ENCODE peak calls at places on chromosomes 1 and 21, in seven cellular contexts. X is K562, L is HepG2, N is HCT116, C is SK-N-SH, Y is GM12878, P is H1. E is an unnamed sample.

GRCh38 chr1:92804721-92805169 is 19.8 kb upstream of the EVI5 start:
- DNase-seq in X (peak), L (peak), N (peak), C (no peak), Y (no peak), P (no peak), E (peak)

GRCh38 chr1:61253059-61253735 is 170.8 kb downstream of the NFIA start:
- DNase-seq in X (peak), L (peak), N (no peak), C (no peak), Y (no peak), P (no peak), E (no peak)

GRCh38 chr1:46673749-46674182 is 2.1 kb downstream of the TEX38 start:
- DNase-seq in X (peak), L (no peak), N (no peak), C (no peak), Y (no peak), P (no peak), E (no peak)

GRCh38 chr21:45277101-45278045 is 10.3 kb downstream of the POFUT2 start:
- DNase-seq in X (no peak), L (no peak), N (no peak), C (no peak), Y (no peak), P (no peak), E (no peak)

GRCh38 chr1:114756009-114756892 is 1.5 kb downstream of the CSDE1 start:
- DNase-seq in X (no peak), L (no peak), N (no peak), C (no peak), Y (peak), P (no peak), E (no peak)

GRCh38 chr1:71834570-71835441 is 447.5 kb downstream of the NEGR1 start:
- DNase-seq in X (peak), L (no peak), N (no peak), C (no peak), Y (no peak), P (no peak), E (no peak)

GRCh38 chr1:161502641-161503393 is 2.4 kb upstream of the FCGR2A start:
- DNase-seq in X (peak), L (no peak), N (no peak), C (no peak), Y (no peak), P (no peak), E (no peak)

GRCh38 chr1:248793592-248793991 is 32.1 kb downstream of the SH3BP5L start:
- DNase-seq in X (no peak), L (no peak), N (no peak), C (no peak), Y (peak), P (no peak), E (no peak)

GRCh38 chr21:42414928-42415769 is 11.4 kb downstream of the UBASH3A start:
- DNase-seq in X (peak), L (no peak), N (peak), C (no peak), Y (peak), P (no peak), E (no peak)

GRCh38 chr21:40660461-40660860 is 186.5 kb downstream of the DSCAM start:
- DNase-seq in X (no peak), L (no peak), N (no peak), C (no peak), Y (no peak), P (no peak), E (no peak)

GRCh38 chr1:223730471-223730870 is 18.1 kb downstream of the CAPN2 start:
- DNase-seq in X (no peak), L (no peak), N (no peak), C (no peak), Y (no peak), P (no peak), E (no peak)

GRCh38 chr1:14304381-14304865 is 294.1 kb upstream of the KAZN start:
- DNase-seq in X (no peak), L (no peak), N (no peak), C (no peak), Y (no peak), P (no peak), E (no peak)

GRCh38 chr1:35268282-35269189 is at the start of gene ZMYM4:
- DNase-seq in X (peak), L (peak), N (peak), C (peak), Y (peak), P (peak), E (peak)

DNA sequence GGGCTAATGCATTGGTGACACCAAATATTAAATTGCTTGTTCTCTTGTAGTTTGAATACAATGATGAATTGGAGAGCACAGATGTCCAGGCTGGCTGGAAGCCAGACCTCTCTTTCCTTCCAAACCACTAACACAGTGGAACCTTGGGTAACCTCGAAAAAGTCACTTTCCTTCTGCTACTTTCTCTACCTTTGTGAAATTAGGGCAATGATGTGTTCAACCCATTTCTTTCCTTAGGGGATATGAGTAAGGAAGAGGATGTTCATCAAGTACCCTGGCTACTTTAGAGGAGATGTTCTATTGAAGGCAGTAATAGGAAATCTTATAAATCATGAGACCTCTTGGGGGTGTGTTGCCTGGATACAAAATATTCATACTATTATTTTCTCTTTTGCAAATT is 55.6 kb downstream of the XCL2 start:
- DNase-seq in X (no peak), L (no peak), N (no peak), C (no peak), Y (no peak), P (no peak), E (no peak)
- TF ChIP-seq JUND in X (no peak), L (no peak), N (no peak), C (no peak), Y (no peak), P (no peak), E (no peak)

GRCh38 chr1:21126324-21126723 is 50.4 kb downstream of the EIF4G3 start:
- DNase-seq in X (no peak), L (peak), N (no peak), C (no peak), Y (no peak), P (peak), E (no peak)
- TF ChIP-seq JUND in X (no peak), L (no peak), N (no peak), C (no peak), Y (no peak), P (no peak), E (no peak)

GRCh38 chr1:104353580-104353979 is 603.9 kb downstream of the AMY1C start:
- DNase-seq in X (no peak), L (no peak), N (no peak), C (no peak), Y (no peak), P (no peak), E (no peak)
- TF ChIP-seq JUND in X (no peak), L (no peak), N (no peak), C (no peak), Y (no peak), P (no peak), E (no peak)

DNA sequence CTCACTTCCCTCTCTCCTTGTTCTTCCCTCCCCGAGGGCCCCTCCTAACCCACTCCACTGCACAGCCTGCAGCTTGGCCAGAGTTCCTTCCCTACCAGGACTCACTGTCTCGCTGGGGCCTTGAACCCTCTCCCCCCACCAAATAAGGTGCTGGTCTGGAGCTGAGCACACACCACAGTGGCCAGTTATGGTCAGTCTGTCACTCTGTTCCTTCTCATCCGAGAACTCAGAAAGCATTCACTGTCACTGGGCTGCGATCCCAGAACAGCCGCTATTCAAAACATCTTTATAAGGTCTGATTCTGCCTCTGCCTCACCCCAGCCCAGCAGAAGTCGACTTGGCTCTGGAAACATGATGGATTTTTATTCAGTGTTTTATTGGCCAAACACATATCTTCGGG is 19.8 kb upstream of the LBR start:
- DNase-seq in X (no peak), L (no peak), N (no peak), C (no peak), Y (no peak), P (no peak), E (no peak)
- TF ChIP-seq JUND in X (no peak), L (no peak), N (no peak), C (no peak), Y (no peak), P (no peak), E (no peak)

DNA sequence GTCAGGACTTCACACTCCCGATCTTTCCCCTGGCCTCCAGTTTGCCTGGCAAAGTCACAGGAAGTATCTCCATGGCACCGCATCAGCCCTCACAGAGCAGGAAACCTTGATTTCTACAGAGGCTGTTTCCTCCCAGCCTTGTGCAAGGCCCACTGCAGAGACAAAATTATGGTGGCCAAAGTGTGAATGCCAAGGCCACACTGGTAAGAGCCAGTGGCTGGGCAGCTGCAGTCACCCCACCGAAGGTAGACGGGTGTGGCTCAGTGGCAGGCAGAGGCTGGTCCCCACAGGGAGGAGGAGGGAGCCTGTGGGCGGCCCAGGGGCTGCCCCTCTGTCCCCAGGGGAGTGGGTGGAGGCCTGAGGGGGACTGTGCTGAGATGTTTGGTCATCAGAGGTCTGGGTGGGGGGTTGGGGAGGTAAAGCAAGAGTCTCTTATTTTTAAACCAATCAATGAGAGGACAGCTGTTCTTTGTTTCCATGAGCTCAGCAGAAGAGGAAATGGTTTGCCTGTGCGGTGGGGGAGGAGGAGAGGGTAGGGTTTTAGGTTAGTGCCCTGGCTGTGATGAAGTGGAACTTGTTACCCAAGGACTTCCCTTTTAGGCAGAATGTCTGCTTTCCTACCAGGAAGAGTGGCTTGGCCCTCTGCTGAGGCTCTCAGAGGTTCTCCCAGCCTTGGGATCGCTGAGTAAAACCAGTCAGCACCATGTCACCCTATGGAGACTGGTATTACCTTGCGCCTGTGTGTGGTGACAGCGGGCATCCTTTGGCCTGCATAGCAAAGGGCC is 18.0 kb upstream of the BTG2 start:
- DNase-seq in X (peak), L (no peak), N (no peak), C (no peak), Y (peak), P (no peak), E (no peak)
- TF ChIP-seq JUND in X (peak), L (no peak), N (no peak), C (no peak), Y (no peak), P (no peak), E (no peak)

E was measured in T47D.